ENCODE peak calls at places on chromosomes 13 and 19, in four cellular contexts. V is mucosa of descending colon, S is cardiac muscle cell, Y is cardiac fibroblast. R is an unnamed sample.

GRCh38 chr19:33678796-33679195 is 57.0 kb downstream of the CHST8 start:
- DNase-seq in V (no peak), S (no peak), Y (no peak), R (no peak)

GRCh38 chr19:38830039-38830733 is 1.4 kb downstream of the ECH1 start:
- DNase-seq in V (no peak), S (no peak), Y (peak), R (no peak)

GRCh38 chr13:27176772-27177171 is 5.2 kb upstream of the USP12 start:
- DNase-seq in V (no peak), S (no peak), Y (no peak), R (no peak)

GRCh38 chr19:18425515-18426415 is 6.6 kb downstream of the SSBP4 start:
- DNase-seq in V (peak), S (no peak), Y (peak), R (peak)

GRCh38 chr19:51097166-51097736 is 11.0 kb downstream of the CTU1 start:
- DNase-seq in V (peak), S (peak), Y (peak), R (peak)

GRCh38 chr19:42140125-42140754 is 8.0 kb upstream of the POU2F2 start:
- DNase-seq in V (peak), S (peak), Y (peak), R (no peak)

GRCh38 chr13:113785051-113786010 is 26.3 kb downstream of the TMEM255B start:
- DNase-seq in V (peak), S (no peak), Y (peak), R (no peak)

GRCh38 chr19:1855040-1855827 is 7.0 kb upstream of the REXO1 start:
- DNase-seq in V (peak), S (peak), Y (peak), R (peak)

GRCh38 chr13:80339841-80340642 is 884 bp downstream of the SPRY2 start:
- DNase-seq in V (peak), S (peak), Y (peak), R (peak)

GRCh38 chr19:28883241-28883693 is 329.7 kb downstream of the UQCRFS1 start:
- DNase-seq in V (peak), S (peak), Y (peak), R (no peak)

GRCh38 chr13:107079423-107080099 is 511.6 kb upstream of the ARGLU1 start:
- DNase-seq in V (no peak), S (no peak), Y (no peak), R (no peak)

GRCh38 chr19:52369463-52370340 is at the start of gene ZNF880:
- DNase-seq in V (peak), S (peak), Y (peak), R (peak)
- H3K4me3 ChIP-seq in V (peak), S (peak), Y (peak), R (peak)

GRCh38 chr13:40653558-40654318 is 12.7 kb downstream of the FOXO1 start:
- DNase-seq in V (no peak), S (no peak), Y (peak), R (no peak)
- H3K4me3 ChIP-seq in V (no peak), S (no peak), Y (no peak), R (no peak)

DNA sequence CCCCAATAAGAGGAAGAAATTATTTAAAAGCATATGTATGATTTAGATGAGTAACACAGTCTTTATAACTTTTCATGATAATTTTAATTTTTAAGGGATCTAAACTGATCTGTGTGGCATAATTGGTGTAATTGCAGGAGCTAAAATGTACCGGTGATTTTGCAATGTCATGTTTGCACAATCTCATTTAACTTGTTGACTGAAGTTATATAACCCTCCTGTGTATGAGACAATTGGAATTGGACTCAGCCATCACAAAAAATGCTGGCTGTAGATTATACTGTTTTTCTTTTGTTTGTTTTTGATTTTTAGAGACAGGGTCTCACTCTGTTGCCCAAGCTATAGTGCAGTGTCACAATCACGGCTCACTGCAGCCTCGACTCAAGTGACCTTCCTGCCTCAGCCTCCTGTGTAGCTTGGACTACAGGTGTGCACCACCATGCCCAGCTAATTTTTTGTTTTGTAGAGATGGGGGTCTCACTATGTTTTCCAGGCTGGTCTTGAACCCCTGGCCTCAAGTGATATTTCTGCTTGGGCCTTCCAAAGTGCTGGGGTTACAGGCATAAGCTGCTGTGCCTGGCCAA is 26.1 kb downstream of the FGF9 start:
- DNase-seq in V (no peak), S (no peak), Y (no peak), R (no peak)
- H3K4me3 ChIP-seq in V (no peak), S (no peak), Y (no peak), R (no peak)

GRCh38 chr19:23762884-23763711 is 4.4 kb upstream of the ZNF681 start:
- DNase-seq in V (peak), S (peak), Y (peak), R (no peak)
- H3K4me3 ChIP-seq in V (peak), S (peak), Y (peak), R (no peak)

GRCh38 chr13:91278291-91278690 is 69.2 kb upstream of the MIR17HG start:
- DNase-seq in V (no peak), S (no peak), Y (no peak), R (no peak)
- H3K4me3 ChIP-seq in V (no peak), S (no peak), Y (no peak), R (no peak)